ENCODE peak calls at places on chromosomes 1 and 21, in six cellular contexts. C, P, U, G, I and A are unnamed samples.
A peak's percentile ranks its signal among the peaks of the same experiment; 100 is the strongest.

GRCh38 chr1:227950735-227951224 is 3.0 kb upstream of the WNT9A start:
- DNase-seq in U (no peak), P (no peak), I (no peak), C (peak; percentile 36), G (no peak), A (peak; percentile 2)

GRCh38 chr1:3451994-3452865 is 2.2 kb upstream of the ARHGEF16 start:
- DNase-seq in I (no peak), G (no peak), U (no peak), C (no peak), P (no peak), A (no peak)

GRCh38 chr1:174788981-174789380 is 210.8 kb upstream of the CACYBP start:
- DNase-seq in P (peak; percentile 46), C (no peak), G (peak; percentile 83), U (no peak), I (peak; percentile 67), A (no peak)

GRCh38 chr1:41003640-41004220 is 17.8 kb downstream of the SLFNL1 start:
- DNase-seq in G (peak; percentile 94), P (peak; percentile 99), C (peak; percentile 90), I (peak; percentile 99), U (no peak), A (no peak)

GRCh38 chr1:38190978-38191377 is 144.4 kb upstream of the POU3F1 start:
- DNase-seq in P (no peak), U (no peak), G (no peak), I (no peak), C (no peak), A (no peak)

GRCh38 chr1:43423672-43424550 is 29.8 kb downstream of the HYI start:
- DNase-seq in U (no peak), I (peak; percentile 79), G (peak; percentile 94), P (no peak), C (no peak), A (no peak)

GRCh38 chr1:112460672-112461071 is 48.1 kb upstream of the WNT2B start:
- DNase-seq in U (no peak), G (no peak), P (no peak), C (no peak), I (no peak), A (no peak)

GRCh38 chr1:165129568-165130164 is 226.8 kb downstream of the LMX1A start:
- DNase-seq in U (peak; percentile 81), C (no peak), I (peak; percentile 88), G (peak; percentile 18), P (peak; percentile 59), A (peak; percentile 74)

GRCh38 chr1:165257969-165258459 is 98.5 kb downstream of the LMX1A start:
- DNase-seq in G (peak; percentile 19), C (no peak), P (peak; percentile 71), U (no peak), I (peak; percentile 88), A (no peak)

GRCh38 chr1:156122519-156123355 is 8.2 kb downstream of the LMNA start:
- DNase-seq in C (no peak), I (peak; percentile 88), U (no peak), P (peak; percentile 93), G (no peak), A (no peak)

GRCh38 chr21:45388011-45388521 is 16.9 kb upstream of the COL18A1 start:
- DNase-seq in U (no peak), G (no peak), I (no peak), P (no peak), C (no peak), A (no peak)

GRCh38 chr1:153655333-153655732 is 3.2 kb upstream of the SNAPIN start:
- DNase-seq in C (no peak), U (no peak), G (no peak), I (no peak), P (no peak), A (no peak)

GRCh38 chr1:68231627-68232303 is 558 bp downstream of the WLS start:
- DNase-seq in I (peak; percentile 55), U (no peak), C (no peak), G (no peak), P (peak; percentile 85), A (peak; percentile 15)

GRCh38 chr1:190634134-190634533 is 156.5 kb upstream of the BRINP3 start:
- DNase-seq in P (no peak), I (no peak), U (no peak), C (no peak), G (no peak), A (no peak)

GRCh38 chr1:190633488-190633887 is 155.8 kb upstream of the BRINP3 start:
- DNase-seq in G (no peak), P (peak; percentile 4), C (no peak), I (peak; percentile 25), U (no peak), A (no peak)
- TF ChIP-seq CTCF in G (no peak), P (no peak), C (no peak), I (peak; percentile 47), U (peak; percentile 36), A (peak; percentile 44)

GRCh38 chr21:31264574-31264973 is 79.5 kb downstream of the TIAM1 start:
- DNase-seq in C (no peak), P (no peak), U (no peak), I (no peak), G (no peak), A (no peak)
- TF ChIP-seq CTCF in C (no peak), P (no peak), U (no peak), I (peak; percentile 50), G (peak; percentile 15), A (no peak)

DNA sequence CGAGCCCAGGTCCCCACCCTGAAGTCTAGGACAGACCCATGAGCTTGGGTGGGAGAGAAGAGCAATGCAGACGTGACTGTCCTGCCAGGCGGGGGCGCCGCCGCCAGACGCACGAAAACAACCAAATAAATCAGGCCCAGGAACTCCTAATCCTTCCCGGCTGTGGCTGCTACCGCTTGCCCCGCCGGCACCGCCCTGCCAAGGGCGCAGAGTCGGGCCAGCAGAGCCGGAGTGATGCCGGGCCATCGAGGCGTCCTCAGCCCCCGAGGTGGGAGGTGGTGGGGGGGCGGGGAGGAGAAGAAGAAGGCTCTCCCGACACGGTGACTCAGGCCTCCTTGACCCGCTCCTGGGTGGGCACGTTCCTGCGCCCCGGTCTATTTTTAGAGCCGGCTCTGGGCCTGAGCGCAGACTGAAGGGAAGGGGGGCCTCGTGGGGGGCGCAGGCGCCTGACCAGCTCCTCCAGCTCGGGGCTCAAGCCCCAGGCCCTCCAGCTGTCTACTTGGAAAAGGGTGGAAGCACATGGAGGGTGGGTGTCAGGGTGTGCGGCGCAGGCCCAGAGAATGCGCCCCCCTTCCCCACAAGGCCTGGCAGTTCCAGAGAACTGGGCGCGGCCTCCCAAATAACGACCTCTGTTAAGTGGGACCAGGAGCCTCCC is 10.8 kb upstream of the COL16A1 start:
- DNase-seq in P (peak; percentile 71), G (no peak), C (peak; percentile 58), U (no peak), I (peak; percentile 57), A (peak; percentile 26)
- TF ChIP-seq CTCF in P (peak; percentile 57), G (peak; percentile 74), C (no peak), U (peak; percentile 72), I (peak; percentile 70), A (peak; percentile 52)

GRCh38 chr1:46021046-46021822 is 111.2 kb downstream of the PIK3R3 start:
- DNase-seq in G (no peak), C (no peak), U (no peak), P (no peak), I (peak; percentile 28), A (no peak)
- TF ChIP-seq CTCF in G (no peak), C (no peak), U (no peak), P (no peak), I (peak; percentile 11), A (no peak)

GRCh38 chr1:246506785-246507639 is at the start of gene SMYD3:
- DNase-seq in U (peak; percentile 85), G (peak; percentile 31), I (peak; percentile 88), C (peak; percentile 84), P (peak; percentile 82), A (peak; percentile 76)
- TF ChIP-seq CTCF in U (peak; percentile 37), G (peak; percentile 43), I (peak; percentile 33), C (no peak), P (peak; percentile 9), A (peak; percentile 20)

GRCh38 chr1:94300731-94301130 is 63.3 kb upstream of the ARHGAP29 start:
- DNase-seq in G (no peak), I (no peak), C (no peak), U (no peak), P (no peak), A (no peak)

GRCh38 chr1:94301186-94301585 is 63.8 kb upstream of the ARHGAP29 start:
- DNase-seq in P (no peak), C (no peak), G (peak; percentile 33), U (no peak), I (peak; percentile 22), A (no peak)

GRCh38 chr1:94304553-94304952 is 67.2 kb upstream of the ARHGAP29 start:
- DNase-seq in U (no peak), G (peak; percentile 51), P (no peak), I (peak; percentile 88), C (no peak), A (no peak)

GRCh38 chr1:94302497-94302896 is 65.1 kb upstream of the ARHGAP29 start:
- DNase-seq in P (no peak), I (no peak), G (no peak), U (no peak), C (no peak), A (no peak)

GRCh38 chr1:94302960-94303359 is 65.6 kb upstream of the ARHGAP29 start:
- DNase-seq in C (no peak), G (no peak), I (no peak), P (no peak), U (no peak), A (no peak)
- TF ChIP-seq CTCF in C (no peak), G (no peak), I (no peak), P (no peak), U (no peak), A (no peak)

DNA sequence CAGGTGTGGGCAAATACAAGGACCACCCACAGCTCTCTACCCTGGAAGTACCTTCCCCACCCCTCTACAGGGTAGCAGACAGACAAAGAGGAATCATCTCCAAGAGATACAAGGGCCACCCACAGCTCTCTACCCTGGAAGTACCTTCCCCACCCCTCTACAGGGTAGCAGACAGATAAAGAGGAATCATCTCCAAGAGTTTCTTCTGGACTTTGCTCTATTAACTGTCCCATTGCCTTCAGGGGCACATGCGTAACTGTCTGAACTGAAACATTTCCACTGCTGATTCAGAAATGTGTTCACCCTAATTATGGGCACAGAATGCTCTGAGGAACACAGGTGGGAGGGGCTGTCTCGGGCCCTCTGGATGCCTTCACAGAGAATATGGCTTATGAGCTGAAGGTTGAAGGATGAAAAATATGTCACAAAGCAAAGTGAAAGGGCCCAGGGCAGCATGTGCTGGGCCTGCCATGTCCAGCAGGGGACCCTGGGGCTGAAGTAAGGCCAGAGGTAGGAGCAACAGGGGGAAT is 43.9 kb downstream of the ZNF281 start:
- DNase-seq in U (no peak), P (no peak), I (no peak), G (no peak), C (no peak), A (no peak)
- TF ChIP-seq CTCF in U (no peak), P (no peak), I (peak; percentile 29), G (no peak), C (no peak), A (peak; percentile 25)